ENCODE peak calls at places on chromosomes 11 and 22, in six cellular contexts. D, L, A, B, M and X are unnamed samples.

GRCh38 chr22:32684148-32684821 is 117.2 kb upstream of the TIMP3 start:
- DNase-seq in D (no peak), L (no peak), A (no peak), B (no peak), M (peak), X (no peak)

GRCh38 chr11:129373489-129373953 is 2.1 kb upstream of the BARX2 start:
- DNase-seq in D (no peak), L (no peak), A (no peak), B (no peak), M (no peak), X (no peak)

GRCh38 chr11:89249196-89249595 is 71.5 kb downstream of the TYR start:
- DNase-seq in D (no peak), L (no peak), A (no peak), B (no peak), M (no peak), X (no peak)

GRCh38 chr11:35146074-35146521 is 7.1 kb downstream of the CD44 start:
- DNase-seq in D (no peak), L (no peak), A (no peak), B (no peak), M (no peak), X (no peak)

GRCh38 chr11:131664811-131665210 is 294.4 kb downstream of the NTM start:
- DNase-seq in D (no peak), L (no peak), A (no peak), B (peak), M (no peak), X (no peak)

GRCh38 chr11:96037267-96037990 is 113.5 kb upstream of the MTMR2 start:
- DNase-seq in D (no peak), L (no peak), A (no peak), B (no peak), M (no peak), X (no peak)

GRCh38 chr11:2797741-2798361 is 87.7 kb downstream of the CDKN1C start:
- DNase-seq in D (peak), L (peak), A (no peak), B (peak), M (no peak), X (peak)

GRCh38 chr11:1863352-1864215 is 10.7 kb downstream of the LSP1 start:
- DNase-seq in D (peak), L (peak), A (no peak), B (peak), M (peak), X (no peak)

GRCh38 chr22:48918585-48919186 is 909.0 kb downstream of the BRD1 start:
- DNase-seq in D (no peak), L (no peak), A (no peak), B (peak), M (no peak), X (no peak)

GRCh38 chr11:20032127-20032526 is 128.1 kb downstream of the DBX1 start:
- DNase-seq in D (no peak), L (no peak), A (no peak), B (no peak), M (no peak), X (no peak)

GRCh38 chr11:121886956-121887355 is 229.1 kb downstream of the BLID start:
- DNase-seq in D (no peak), L (no peak), A (no peak), B (no peak), M (no peak), X (no peak)

GRCh38 chr11:119641991-119642745 is 86.8 kb downstream of the NECTIN1 start:
- DNase-seq in D (no peak), L (no peak), A (peak), B (no peak), M (peak), X (no peak)

GRCh38 chr11:129610125-129610524 is 205.5 kb upstream of the TMEM45B start:
- DNase-seq in D (no peak), L (no peak), A (no peak), B (no peak), M (no peak), X (no peak)

GRCh38 chr11:129787518-129787917 is 28.1 kb upstream of the TMEM45B start:
- DNase-seq in D (no peak), L (no peak), A (no peak), B (no peak), M (no peak), X (no peak)

GRCh38 chr11:96008161-96008560 is 84.3 kb upstream of the MTMR2 start:
- DNase-seq in D (no peak), L (no peak), A (no peak), B (no peak), M (peak), X (no peak)

GRCh38 chr11:18720811-18721575 is 5.0 kb downstream of the IGSF22 start:
- DNase-seq in D (peak), L (peak), A (no peak), B (peak), M (peak), X (peak)

GRCh38 chr11:34585870-34586654 is 34.8 kb upstream of the EHF start:
- DNase-seq in D (no peak), L (no peak), A (peak), B (no peak), M (peak), X (no peak)

GRCh38 chr11:114796954-114797721 is 118.8 kb downstream of the NXPE2 start:
- DNase-seq in D (no peak), L (no peak), A (no peak), B (no peak), M (no peak), X (no peak)

GRCh38 chr11:108788565-108789199 is 123.8 kb downstream of the DDX10 start:
- DNase-seq in D (no peak), L (no peak), A (peak), B (no peak), M (peak), X (no peak)

GRCh38 chr22:39601180-39601535 is 30.6 kb downstream of the CACNA1I start:
- DNase-seq in D (no peak), L (no peak), A (no peak), B (no peak), M (no peak), X (no peak)

GRCh38 chr11:132772712-132773545 is 759.4 kb downstream of the OPCML start:
- DNase-seq in D (no peak), L (no peak), A (no peak), B (no peak), M (no peak), X (no peak)

GRCh38 chr22:24775769-24776492 is 1.4 kb upstream of the PIWIL3 start:
- DNase-seq in D (no peak), L (no peak), A (no peak), B (no peak), M (peak), X (no peak)

GRCh38 chr22:46116491-46116958 is 33.8 kb upstream of the PPARA start:
- DNase-seq in D (peak), L (peak), A (no peak), B (peak), M (peak), X (peak)

GRCh38 chr11:115676206-115676605 is 172.0 kb upstream of the CADM1 start:
- DNase-seq in D (no peak), L (no peak), A (no peak), B (peak), M (no peak), X (no peak)

GRCh38 chr11:30478923-30479322 is 107.2 kb downstream of the MPPED2 start:
- DNase-seq in D (no peak), L (no peak), A (no peak), B (peak), M (no peak), X (no peak)

GRCh38 chr22:32326647-32327046 is 31.0 kb upstream of the RFPL3 start:
- DNase-seq in D (no peak), L (no peak), A (no peak), B (no peak), M (no peak), X (peak)

GRCh38 chr11:8035225-8035846 is 45.7 kb upstream of the TUB start:
- DNase-seq in D (no peak), L (no peak), A (no peak), B (no peak), M (no peak), X (no peak)

GRCh38 chr11:61273151-61274078 is 21.7 kb downstream of the VWCE start:
- DNase-seq in D (no peak), L (no peak), A (no peak), B (no peak), M (no peak), X (no peak)

GRCh38 chr22:17969732-17970131 is 54.6 kb downstream of the MICAL3 start:
- DNase-seq in D (no peak), L (no peak), A (no peak), B (no peak), M (peak), X (no peak)

GRCh38 chr11:134044514-134045284 is 24.2 kb upstream of the JAM3 start:
- DNase-seq in D (no peak), L (no peak), A (no peak), B (peak), M (no peak), X (no peak)

GRCh38 chr22:29744902-29745301 is 21.9 kb downstream of the ZMAT5 start:
- DNase-seq in D (no peak), L (no peak), A (no peak), B (no peak), M (peak), X (no peak)

GRCh38 chr11:36149538-36150242 is 139.5 kb downstream of the COMMD9 start:
- DNase-seq in D (peak), L (peak), A (peak), B (peak), M (peak), X (no peak)

GRCh38 chr22:29315286-29316195 is at the start of gene RASL10A:
- DNase-seq in D (no peak), L (no peak), A (no peak), B (no peak), M (no peak), X (peak)

GRCh38 chr11:80156062-80156461 is 715.2 kb upstream of the TENM4 start:
- DNase-seq in D (no peak), L (no peak), A (no peak), B (no peak), M (no peak), X (no peak)

GRCh38 chr11:118913411-118914125 is 12.2 kb downstream of the BCL9L start:
- DNase-seq in D (peak), L (no peak), A (no peak), B (no peak), M (no peak), X (no peak)

GRCh38 chr22:47334596-47334995 is 572.1 kb downstream of the TBC1D22A start:
- DNase-seq in D (no peak), L (no peak), A (no peak), B (no peak), M (no peak), X (no peak)

GRCh38 chr22:49760280-49760629 is 67.4 kb downstream of the BRD1 start:
- DNase-seq in D (no peak), L (no peak), A (no peak), B (no peak), M (no peak), X (no peak)

GRCh38 chr11:93248602-93249001 is 50.8 kb upstream of the SLC36A4 start:
- DNase-seq in D (no peak), L (no peak), A (no peak), B (no peak), M (peak), X (no peak)

GRCh38 chr11:118287006-118287405 is 17.5 kb upstream of the CD3E start:
- DNase-seq in D (no peak), L (no peak), A (no peak), B (no peak), M (no peak), X (no peak)

GRCh38 chr11:11995601-11996000 is 12.8 kb downstream of the DKK3 start:
- DNase-seq in D (no peak), L (no peak), A (no peak), B (no peak), M (no peak), X (no peak)
- H3K27ac ChIP-seq in D (no peak), L (no peak), A (no peak), B (no peak), M (no peak), X (no peak)

GRCh38 chr11:43358308-43358669 is 431 bp upstream of the TTC17 start:
- DNase-seq in D (no peak), L (no peak), A (no peak), B (no peak), M (no peak), X (no peak)

GRCh38 chr11:43354311-43354710 is 4.4 kb upstream of the TTC17 start:
- DNase-seq in D (no peak), L (no peak), A (no peak), B (no peak), M (no peak), X (no peak)

GRCh38 chr11:43360361-43361032 is 1.8 kb downstream of the TTC17 start:
- DNase-seq in D (no peak), L (no peak), A (no peak), B (no peak), M (peak), X (no peak)

GRCh38 chr11:43358670-43359431 is at the start of gene TTC17:
- DNase-seq in D (peak), L (peak), A (no peak), B (peak), M (peak), X (peak)

DNA sequence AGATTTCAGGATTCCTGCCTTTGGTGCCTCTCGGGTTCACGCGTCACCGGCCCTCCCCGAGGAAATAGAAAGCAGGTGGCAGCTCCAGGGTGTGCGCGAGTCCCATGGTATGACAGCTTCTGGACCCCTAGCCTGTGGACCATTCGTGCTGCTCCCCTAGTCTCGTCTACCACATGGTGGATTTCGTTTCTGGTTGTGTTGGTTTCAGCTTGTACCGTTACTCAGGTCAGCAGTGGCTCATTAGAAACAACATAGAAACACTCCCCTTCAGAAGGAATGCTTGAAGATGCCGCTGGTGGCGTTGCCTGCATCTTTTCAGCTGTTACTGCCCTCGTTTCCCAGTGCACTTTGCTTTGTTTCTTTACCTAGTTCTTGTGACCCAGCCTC is 705 bp downstream of the TTC17 start:
- DNase-seq in D (no peak), L (no peak), A (no peak), B (no peak), M (peak), X (no peak)
- H3K27ac ChIP-seq in D (no peak), L (peak), A (peak), B (peak), M (peak), X (peak)

DNA sequence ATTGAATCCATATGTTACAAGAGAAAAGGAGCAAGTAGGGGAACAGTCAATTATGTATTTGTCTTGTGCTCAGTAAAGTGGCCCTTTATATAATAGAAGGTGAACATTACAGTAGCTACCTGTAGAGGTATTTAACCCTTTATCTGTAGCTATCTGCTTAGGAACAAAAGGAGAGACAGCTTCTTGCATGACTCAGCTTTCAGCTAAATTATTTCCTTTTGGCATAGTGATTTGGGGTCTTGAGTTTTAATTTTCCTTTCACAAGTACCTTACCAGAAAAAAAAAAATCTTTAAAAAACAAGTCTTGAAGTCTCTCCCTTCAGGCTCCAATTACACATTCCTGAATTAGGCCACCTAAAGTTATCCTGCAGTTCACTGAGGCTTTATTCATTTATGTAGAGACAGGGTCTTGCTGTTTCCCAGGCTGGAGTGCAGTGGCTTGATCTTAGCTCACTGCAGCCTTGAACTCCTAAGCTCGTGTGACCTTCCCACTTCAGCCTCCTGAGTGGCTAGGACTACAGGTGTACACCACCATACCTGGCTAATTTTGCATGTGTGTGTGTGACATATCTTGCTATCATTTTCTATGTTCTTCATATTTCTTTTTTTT is 32.6 kb upstream of the RCE1 start:
- DNase-seq in D (no peak), L (no peak), A (no peak), B (no peak), M (no peak), X (no peak)
- H3K27ac ChIP-seq in D (no peak), L (no peak), A (no peak), B (no peak), M (no peak), X (no peak)

DNA sequence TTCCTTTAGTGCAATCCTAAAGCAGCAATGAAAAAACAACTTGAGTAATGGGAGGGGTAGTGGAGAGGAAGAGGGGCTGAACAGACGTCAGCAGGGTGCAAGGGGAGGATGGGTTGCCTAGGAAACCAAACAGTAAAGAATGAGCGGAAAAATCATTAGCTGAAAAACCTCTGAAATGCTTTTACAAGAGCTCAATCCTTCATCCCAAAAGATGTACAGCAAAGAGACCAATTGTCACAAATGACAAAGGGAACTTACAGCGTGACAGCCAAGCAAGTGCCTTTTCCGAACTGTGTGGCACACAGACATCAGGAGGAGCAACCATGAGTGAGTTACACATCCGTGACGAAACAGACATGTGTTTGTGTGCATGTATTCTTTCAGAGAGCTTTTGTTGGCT is 104.6 kb downstream of the SIK3 start:
- DNase-seq in D (no peak), L (no peak), A (no peak), B (no peak), M (no peak), X (no peak)
- H3K27ac ChIP-seq in D (no peak), L (no peak), A (no peak), B (peak), M (no peak), X (no peak)

GRCh38 chr22:38258895-38259294 is 13.9 kb downstream of the TMEM184B start:
- DNase-seq in D (peak), L (no peak), A (no peak), B (peak), M (peak), X (peak)
- H3K27ac ChIP-seq in D (peak), L (peak), A (no peak), B (peak), M (no peak), X (peak)

GRCh38 chr22:27685515-27685914 is 116.0 kb downstream of the MN1 start:
- DNase-seq in D (no peak), L (no peak), A (no peak), B (no peak), M (no peak), X (no peak)
- H3K27ac ChIP-seq in D (no peak), L (no peak), A (no peak), B (peak), M (no peak), X (no peak)

DNA sequence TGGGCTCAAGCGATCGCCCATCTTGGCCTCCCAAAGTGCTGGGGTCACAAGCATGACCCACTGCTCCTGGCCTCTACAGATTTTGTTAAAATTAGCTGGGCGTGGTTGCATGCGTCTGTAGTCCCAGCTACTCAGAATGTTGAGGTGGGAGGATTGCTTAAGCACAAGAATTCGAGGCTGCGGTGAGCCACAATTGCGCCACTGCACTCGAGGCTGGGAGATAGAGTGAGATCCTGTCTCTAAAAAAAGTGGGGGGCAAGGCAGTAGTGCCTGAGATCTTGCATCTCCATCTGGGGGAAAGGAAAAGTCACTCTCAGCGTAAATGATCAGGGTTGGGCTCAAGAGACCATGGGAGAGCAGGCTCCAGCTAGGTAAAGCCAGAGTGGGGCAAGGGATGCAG is 10.5 kb upstream of the DGKZ start:
- DNase-seq in D (no peak), L (no peak), A (no peak), B (no peak), M (no peak), X (no peak)
- H3K27ac ChIP-seq in D (no peak), L (no peak), A (no peak), B (no peak), M (no peak), X (no peak)